ENCODE peak calls at places on chromosomes 16 and 17, in six cellular contexts. K is K562, H is H1, P is GM12878, R is SK-N-SH, C is HepG2. E is an unnamed sample.
A peak's percentile ranks its signal among the peaks of the same experiment; 100 is the strongest.

GRCh38 chr17:77891602-77892001 is 66.9 kb upstream of the TNRC6C start:
- DNase-seq in C (no peak), P (no peak), R (no peak), H (no peak), K (no peak), E (no peak)

GRCh38 chr17:74592087-74592990 is at the start of gene CD300LD:
- DNase-seq in P (no peak), H (no peak), R (no peak), C (no peak), K (no peak), E (no peak)

GRCh38 chr17:79272666-79273219 is 198.1 kb downstream of the ENGASE start:
- DNase-seq in C (peak; percentile 16), R (peak; percentile 85), H (no peak), P (no peak), K (no peak), E (no peak)

GRCh38 chr16:14609716-14610115 is 20.3 kb downstream of the PARN start:
- DNase-seq in H (no peak), P (no peak), R (no peak), C (no peak), K (no peak), E (no peak)

GRCh38 chr16:69553332-69553731 is 12.4 kb upstream of the NFAT5 start:
- DNase-seq in C (no peak), K (no peak), P (no peak), R (no peak), H (no peak), E (no peak)

GRCh38 chr17:10843806-10844205 is 5.9 kb upstream of the PIRT start:
- DNase-seq in R (peak; percentile 12), P (no peak), C (no peak), K (no peak), H (peak; percentile 57), E (no peak)

GRCh38 chr16:51465026-51465425 is 314.0 kb upstream of the SALL1 start:
- DNase-seq in C (no peak), K (no peak), R (no peak), H (no peak), P (no peak), E (no peak)

GRCh38 chr16:80526418-80527061 is 14.3 kb upstream of the DYNLRB2 start:
- DNase-seq in C (peak; percentile 60), P (no peak), R (peak; percentile 49), K (peak; percentile 47), H (no peak), E (peak; percentile 16)

GRCh38 chr17:19301973-19302372 is 60.5 kb downstream of the B9D1 start:
- DNase-seq in H (no peak), R (no peak), C (no peak), K (no peak), P (no peak), E (no peak)

GRCh38 chr16:54177052-54177856 is 109.3 kb downstream of the IRX3 start:
- DNase-seq in C (no peak), K (no peak), P (no peak), R (no peak), H (no peak), E (no peak)

GRCh38 chr17:2262146-2262587 is 41.4 kb downstream of the SMG6 start:
- DNase-seq in C (no peak), P (no peak), K (no peak), R (no peak), H (no peak), E (no peak)

GRCh38 chr16:85916141-85916890 is 17.4 kb downstream of the IRF8 start:
- DNase-seq in K (peak; percentile 47), R (no peak), C (peak; percentile 62), H (no peak), P (no peak), E (no peak)

GRCh38 chr16:28561557-28562187 is 8.0 kb downstream of the SGF29 start:
- DNase-seq in K (no peak), P (no peak), H (no peak), R (no peak), C (no peak), E (no peak)

GRCh38 chr17:34720760-34721159 is 141.4 kb downstream of the TMEM132E start:
- DNase-seq in H (no peak), K (no peak), P (no peak), C (no peak), R (no peak), E (no peak)

GRCh38 chr16:75238132-75238852 is 13.1 kb downstream of the BCAR1 start:
- DNase-seq in R (peak; percentile 71), K (no peak), C (peak; percentile 89), P (no peak), H (no peak), E (no peak)

GRCh38 chr17:42275527-42276358 is 448 bp downstream of the STAT5B start:
- DNase-seq in P (no peak), K (peak; percentile 72), R (peak; percentile 65), C (no peak), H (peak; percentile 63), E (no peak)

DNA sequence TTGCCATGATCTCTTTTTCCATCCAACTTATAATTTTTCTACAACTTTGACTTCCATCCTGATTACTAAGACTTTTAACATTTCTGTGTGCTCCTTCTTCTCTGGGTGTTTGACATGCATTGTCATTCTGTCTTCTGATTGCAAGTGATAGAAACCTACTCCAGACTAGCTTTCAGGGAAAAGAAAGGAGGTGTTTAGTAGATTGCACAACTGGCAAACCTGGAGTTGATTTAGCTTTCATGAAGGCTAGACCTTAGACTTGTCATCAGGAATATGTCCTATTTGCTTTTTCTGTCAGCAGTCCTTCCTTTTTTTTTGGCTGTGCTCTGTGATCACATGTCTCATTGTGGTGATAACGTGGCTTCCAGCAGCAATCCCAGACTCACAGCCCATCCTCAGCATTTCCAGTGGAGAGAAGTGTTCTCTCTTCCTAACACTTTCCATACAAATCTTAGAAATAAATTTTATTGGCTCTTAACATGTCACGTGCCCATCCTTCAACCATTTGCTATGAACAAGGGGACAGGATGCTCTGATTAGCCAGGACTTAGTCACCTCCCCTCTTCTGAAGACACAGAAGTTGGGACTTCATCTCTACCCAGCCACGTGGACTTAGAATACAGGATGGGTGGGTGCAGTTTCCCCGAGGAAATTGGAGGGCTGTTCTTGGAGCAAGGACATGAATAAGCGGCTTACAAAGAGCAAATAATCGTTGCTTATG is 74.7 kb downstream of the CDH13 start:
- DNase-seq in P (no peak), K (no peak), C (no peak), H (no peak), R (no peak), E (no peak)
- TF ChIP-seq TAF1 in P (no peak), K (no peak), C (no peak), H (no peak), R (no peak), E (no peak)

GRCh38 chr17:82179412-82179811 is 33.2 kb downstream of the CCDC57 start:
- DNase-seq in K (no peak), P (no peak), H (no peak), C (no peak), R (no peak), E (no peak)
- TF ChIP-seq TAF1 in K (no peak), P (no peak), H (no peak), C (no peak), R (no peak), E (no peak)

DNA sequence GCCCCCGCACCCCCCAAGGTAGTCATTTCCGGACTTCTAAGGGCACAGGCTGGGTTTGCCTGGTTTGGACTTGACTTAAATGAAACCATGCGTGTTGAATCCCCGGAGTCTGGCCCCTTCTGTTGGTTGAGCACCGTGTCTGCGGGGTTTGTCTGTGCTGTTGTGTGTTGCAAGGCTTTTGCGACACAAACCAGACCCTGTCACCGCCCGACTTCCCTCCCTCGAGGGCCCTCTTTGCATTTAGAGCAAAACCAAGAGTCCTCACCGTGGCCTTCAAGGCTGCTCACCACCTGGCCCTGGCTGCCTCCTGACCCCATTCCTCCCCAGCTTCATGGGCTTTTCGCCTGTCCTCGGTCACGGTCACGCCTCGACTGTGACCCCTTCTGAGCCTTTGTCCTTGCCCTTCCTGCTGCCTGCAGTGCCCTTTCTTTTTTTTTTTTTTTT is 7.4 kb downstream of the CRISPLD2 start:
- DNase-seq in R (peak; percentile 85), H (no peak), C (no peak), K (no peak), P (no peak), E (no peak)
- TF ChIP-seq TAF1 in R (no peak), H (no peak), C (no peak), K (no peak), P (no peak), E (no peak)

DNA sequence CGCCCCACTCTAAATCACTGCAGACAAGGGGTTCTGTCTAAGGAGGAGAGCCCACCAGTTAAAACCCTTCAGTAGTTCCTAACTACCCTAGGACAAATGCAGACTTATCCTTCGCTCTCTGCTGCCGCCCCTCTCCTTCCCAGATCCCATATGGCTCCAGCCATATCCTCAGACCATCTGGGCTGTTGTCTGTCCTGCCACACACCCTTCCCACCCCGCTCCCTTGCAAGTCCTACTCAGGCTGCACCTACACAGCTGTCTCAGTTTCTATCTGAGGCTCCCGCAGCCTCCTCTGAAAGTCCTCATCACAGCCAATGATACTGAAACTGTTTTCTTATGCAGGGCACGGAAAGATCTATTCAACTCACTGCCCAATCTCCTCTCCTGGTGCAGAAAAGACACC is 720 bp upstream of the BCKDK start:
- DNase-seq in P (peak; percentile 54), K (no peak), R (no peak), C (no peak), H (no peak), E (peak; percentile 61)
- TF ChIP-seq TAF1 in P (no peak), K (no peak), R (no peak), C (no peak), H (no peak), E (no peak)

E was measured in GM12892.